ENCODE peak calls at places on chromosomes 12 and 14, in eight cellular contexts. L, Y, O, P, V, M, J and Z are unnamed samples.

GRCh38 chr14:97266653-97267052 is 469.5 kb downstream of the VRK1 start:
- DNase-seq in M (no peak), J (peak), L (no peak), Y (peak), O (no peak), P (no peak), V (peak), Z (no peak)

GRCh38 chr12:5317556-5317955 is 114.4 kb upstream of the NTF3 start:
- DNase-seq in Y (no peak), L (no peak), J (peak), O (no peak), M (no peak), V (no peak), P (no peak), Z (no peak)

GRCh38 chr14:63318835-63319234 is at the start of gene GPHB5:
- DNase-seq in Y (no peak), J (no peak), M (no peak), P (no peak), L (no peak), O (no peak), V (no peak), Z (no peak)

GRCh38 chr12:52139579-52140062 is 52.2 kb downstream of the KRT80 start:
- DNase-seq in J (no peak), V (no peak), Y (no peak), O (no peak), P (no peak), L (peak), M (peak), Z (peak)

GRCh38 chr14:33551963-33552362 is 398.9 kb downstream of the EGLN3 start:
- DNase-seq in O (no peak), J (no peak), L (no peak), P (no peak), M (no peak), V (no peak), Y (no peak), Z (no peak)

GRCh38 chr14:50388256-50388931 is 8.3 kb downstream of the CDKL1 start:
- DNase-seq in M (no peak), L (peak), P (no peak), V (no peak), O (no peak), Y (no peak), J (no peak), Z (no peak)

GRCh38 chr14:75147423-75148071 is 20.7 kb upstream of the NEK9 start:
- DNase-seq in P (peak), J (peak), O (no peak), Y (peak), L (peak), M (peak), V (no peak), Z (peak)

GRCh38 chr14:22820731-22821130 is 5.5 kb upstream of the SLC7A7 start:
- DNase-seq in P (no peak), J (peak), Y (peak), V (no peak), L (no peak), O (no peak), M (no peak), Z (peak)

GRCh38 chr12:122882908-122883563 is 12.9 kb downstream of the VPS37B start:
- DNase-seq in V (no peak), M (no peak), O (no peak), Y (no peak), J (no peak), L (no peak), P (no peak), Z (no peak)

GRCh38 chr12:3335078-3335487 is 155.9 kb upstream of the PRMT8 start:
- DNase-seq in V (no peak), L (no peak), J (no peak), O (no peak), P (no peak), Y (no peak), M (no peak), Z (no peak)

GRCh38 chr14:76465651-76466050 is 89.7 kb downstream of the ESRRB start:
- DNase-seq in V (no peak), P (no peak), Y (no peak), J (no peak), L (no peak), O (no peak), M (no peak), Z (no peak)

GRCh38 chr14:19851365-19851764 is 23.6 kb upstream of the OR4K2 start:
- DNase-seq in V (no peak), L (no peak), Y (no peak), O (no peak), J (no peak), P (no peak), M (peak), Z (no peak)

GRCh38 chr14:98138666-98139065 is 1133.3 kb downstream of the BCL11B start:
- DNase-seq in L (peak), M (peak), J (peak), Y (no peak), V (no peak), O (peak), P (peak), Z (no peak)

GRCh38 chr14:71959055-71959454 is 26.8 kb downstream of the RGS6 start:
- DNase-seq in Y (no peak), P (no peak), L (no peak), J (no peak), V (no peak), O (peak), M (no peak), Z (no peak)

GRCh38 chr12:3520711-3521110 is 29.7 kb downstream of the PRMT8 start:
- DNase-seq in V (no peak), P (no peak), M (no peak), Y (no peak), J (no peak), L (no peak), O (peak), Z (no peak)

GRCh38 chr12:5026342-5026938 is 17.2 kb upstream of the KCNA5 start:
- DNase-seq in V (peak), Y (no peak), O (no peak), J (peak), P (no peak), M (no peak), L (no peak), Z (no peak)

GRCh38 chr12:100576311-100577036 is 3.0 kb downstream of the GAS2L3 start:
- DNase-seq in Y (peak), P (no peak), M (peak), L (peak), J (peak), O (no peak), V (no peak), Z (peak)

GRCh38 chr14:64510825-64511679 is 6.5 kb downstream of the ZBTB1 start:
- DNase-seq in O (no peak), J (peak), P (peak), V (no peak), Y (peak), M (peak), L (peak), Z (peak)

GRCh38 chr12:119802472-119802871 is 74.6 kb downstream of the CIT start:
- DNase-seq in V (peak), J (peak), L (no peak), Y (peak), P (no peak), O (no peak), M (no peak), Z (peak)

GRCh38 chr14:93458234-93458633 is 27.5 kb downstream of the UNC79 start:
- DNase-seq in L (no peak), M (no peak), O (no peak), V (no peak), J (no peak), Y (no peak), P (no peak), Z (no peak)

DNA sequence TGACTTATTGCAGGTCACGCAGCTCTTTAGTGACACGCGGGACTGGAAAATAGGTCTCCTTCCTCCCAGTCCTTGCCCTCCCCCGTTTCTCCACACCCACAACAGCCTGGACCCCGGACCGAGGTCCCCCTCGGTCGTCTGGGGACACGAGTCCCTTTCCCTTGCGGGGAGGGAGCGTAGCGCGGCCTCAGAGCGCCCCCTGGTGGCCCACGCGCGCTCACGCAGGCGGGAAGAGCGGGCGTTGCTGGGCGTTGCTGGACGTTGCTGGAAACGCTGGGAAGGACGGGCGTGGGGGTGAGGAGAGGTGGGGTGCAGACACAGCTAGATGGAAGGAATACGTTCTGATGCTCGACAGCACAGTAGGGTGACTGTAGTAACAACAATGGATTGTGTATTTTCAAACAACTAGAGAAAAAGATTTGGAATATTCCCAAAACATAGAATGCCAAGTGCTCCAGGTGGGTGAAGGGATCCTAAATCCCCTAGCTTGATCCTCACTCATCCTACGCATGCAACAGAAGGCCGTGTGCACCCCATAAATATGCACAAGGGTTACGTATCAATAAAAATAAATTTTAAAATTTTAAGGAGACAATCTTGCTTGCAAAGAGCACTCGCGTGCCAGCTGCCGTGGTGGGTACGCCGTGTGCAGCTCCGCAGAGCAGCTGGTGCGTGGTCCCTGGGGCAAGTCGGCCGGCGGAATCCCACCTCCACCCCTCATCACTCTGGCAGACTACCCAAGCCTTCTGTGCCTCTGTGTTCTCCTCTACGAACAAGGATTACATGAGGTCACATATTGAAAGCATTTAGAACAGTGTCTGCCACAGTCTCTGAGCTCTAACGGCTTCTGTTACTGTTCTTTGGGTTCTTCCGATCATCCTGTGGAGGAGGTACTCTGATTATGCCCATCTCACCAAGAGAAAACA is 87.4 kb downstream of the B4GALNT3 start:
- DNase-seq in O (no peak), M (peak), P (peak), J (peak), Y (peak), L (peak), V (no peak), Z (peak)
- H3K4me3 ChIP-seq in O (no peak), M (no peak), P (no peak), J (no peak), Y (no peak), L (no peak), V (no peak), Z (peak)

GRCh38 chr12:88035271-88035906 is 6.2 kb upstream of the C12orf50 start:
- DNase-seq in O (peak), V (peak), J (peak), Y (peak), M (peak), L (peak), P (peak), Z (peak)
- TF ChIP-seq CTCF in O (no peak), V (no peak), J (no peak), Y (no peak), M (no peak), L (no peak), P (no peak), Z (no peak)

DNA sequence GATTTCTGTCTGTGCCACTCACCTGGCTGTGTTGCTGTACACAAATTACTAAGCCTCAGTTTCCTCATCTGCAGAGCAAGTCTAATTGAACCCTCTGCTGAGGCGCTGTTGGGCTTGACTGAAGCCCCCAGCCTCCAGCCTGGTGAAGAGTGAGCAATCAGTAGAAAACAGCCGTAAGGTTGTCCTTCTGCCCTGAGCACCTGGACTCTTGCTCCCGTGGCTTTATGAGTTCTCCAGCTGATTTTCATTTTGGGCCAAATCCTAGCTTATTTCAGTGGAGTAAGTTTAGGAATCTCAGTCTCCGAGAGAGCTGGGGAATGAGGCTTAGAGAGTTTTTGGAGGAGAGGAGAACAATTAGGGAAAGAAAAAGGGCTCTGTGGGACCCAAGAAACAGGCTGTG is 133.9 kb upstream of the EVL start:
- DNase-seq in O (no peak), L (no peak), V (no peak), J (no peak), Y (no peak), P (no peak), M (no peak), Z (no peak)
- H3K4me3 ChIP-seq in O (no peak), L (no peak), V (no peak), J (no peak), Y (no peak), P (no peak), M (no peak), Z (no peak)

GRCh38 chr12:132284071-132284492 is 45.3 kb downstream of the GALNT9 start:
- DNase-seq in V (no peak), Y (peak), P (no peak), L (no peak), M (peak), J (peak), O (no peak), Z (peak)
- TF ChIP-seq CTCF in V (peak), Y (peak), P (no peak), L (no peak), M (peak), J (peak), O (peak), Z (peak)

GRCh38 chr12:71994715-71995114 is 56.1 kb downstream of the TPH2 start:
- DNase-seq in P (no peak), L (no peak), V (no peak), J (no peak), M (no peak), O (no peak), Y (no peak), Z (no peak)
- H3K4me3 ChIP-seq in P (no peak), L (no peak), V (no peak), J (no peak), M (no peak), O (no peak), Y (no peak), Z (no peak)

GRCh38 chr12:71640316-71640715 is 23.3 kb downstream of the ZFC3H1 start:
- DNase-seq in O (no peak), L (no peak), V (no peak), P (no peak), M (no peak), J (no peak), Y (no peak), Z (no peak)

GRCh38 chr12:71641390-71641789 is 22.3 kb downstream of the ZFC3H1 start:
- DNase-seq in P (no peak), V (no peak), Y (peak), M (no peak), J (no peak), L (no peak), O (no peak), Z (no peak)

GRCh38 chr12:71636704-71637115 is 26.9 kb downstream of the ZFC3H1 start:
- DNase-seq in M (peak), J (peak), L (peak), P (no peak), V (peak), O (peak), Y (peak), Z (peak)

GRCh38 chr12:71638499-71638898 is 25.1 kb downstream of the ZFC3H1 start:
- DNase-seq in M (no peak), J (no peak), Y (no peak), P (no peak), O (no peak), V (no peak), L (no peak), Z (no peak)

GRCh38 chr12:71639341-71639760 is 24.3 kb downstream of the ZFC3H1 start:
- DNase-seq in J (no peak), Y (no peak), L (no peak), O (no peak), V (no peak), M (peak), P (no peak), Z (no peak)
- TF ChIP-seq CTCF in J (no peak), Y (peak), L (no peak), O (no peak), V (peak), M (peak), P (no peak), Z (no peak)

GRCh38 chr14:89422952-89423345 is 5.9 kb upstream of the FOXN3 start:
- DNase-seq in J (no peak), L (no peak), O (no peak), V (no peak), Y (no peak), M (no peak), P (no peak), Z (no peak)

GRCh38 chr14:89419973-89420482 is 3.0 kb upstream of the FOXN3 start:
- DNase-seq in O (no peak), V (no peak), M (no peak), J (no peak), Y (no peak), P (no peak), L (no peak), Z (no peak)

GRCh38 chr14:89424241-89424640 is 7.2 kb upstream of the FOXN3 start:
- DNase-seq in J (no peak), O (no peak), P (no peak), M (no peak), L (no peak), Y (no peak), V (no peak), Z (no peak)

GRCh38 chr14:89420502-89420901 is 3.5 kb upstream of the FOXN3 start:
- DNase-seq in P (no peak), O (no peak), L (peak), M (no peak), Y (no peak), J (no peak), V (no peak), Z (no peak)

GRCh38 chr14:89422181-89422951 is 5.3 kb upstream of the FOXN3 start:
- DNase-seq in M (no peak), Y (no peak), O (peak), J (no peak), L (peak), V (no peak), P (no peak), Z (no peak)
- H3K4me3 ChIP-seq in M (no peak), Y (no peak), O (no peak), J (no peak), L (no peak), V (no peak), P (no peak), Z (no peak)

GRCh38 chr12:102995372-102995771 is 37.9 kb downstream of the ASCL1 start:
- DNase-seq in Y (no peak), P (no peak), L (no peak), O (no peak), M (no peak), J (no peak), V (no peak), Z (no peak)

GRCh38 chr12:102993537-102993936 is 36.1 kb downstream of the ASCL1 start:
- DNase-seq in P (no peak), V (no peak), L (no peak), M (no peak), Y (no peak), O (no peak), J (no peak), Z (no peak)

GRCh38 chr12:102992720-102993119 is 35.2 kb downstream of the ASCL1 start:
- DNase-seq in P (no peak), M (no peak), J (no peak), V (no peak), O (no peak), Y (no peak), L (no peak), Z (no peak)

GRCh38 chr12:102990419-102990818 is 32.9 kb downstream of the ASCL1 start:
- DNase-seq in O (no peak), L (no peak), P (no peak), V (no peak), Y (no peak), M (no peak), J (no peak), Z (no peak)

GRCh38 chr12:102992297-102992696 is 34.8 kb downstream of the ASCL1 start:
- DNase-seq in O (peak), P (no peak), Y (no peak), M (no peak), V (no peak), J (no peak), L (no peak), Z (no peak)
- TF ChIP-seq CTCF in O (no peak), P (no peak), Y (no peak), M (no peak), V (no peak), J (no peak), L (no peak), Z (no peak)

GRCh38 chr12:110705309-110705708 is 16.4 kb upstream of the HVCN1 start:
- DNase-seq in Y (no peak), J (no peak), O (no peak), P (no peak), L (no peak), M (no peak), V (no peak), Z (no peak)
- H3K4me3 ChIP-seq in Y (no peak), J (no peak), O (no peak), P (no peak), L (no peak), M (no peak), V (no peak), Z (no peak)

GRCh38 chr12:8080131-8080530 is 1.9 kb upstream of the NECAP1 start:
- DNase-seq in J (no peak), L (no peak), O (no peak), M (peak), P (no peak), Y (no peak), V (no peak), Z (no peak)

GRCh38 chr12:8076357-8076756 is 5.7 kb upstream of the NECAP1 start:
- DNase-seq in Y (no peak), P (no peak), M (no peak), J (no peak), L (no peak), V (no peak), O (no peak), Z (no peak)

GRCh38 chr12:8077207-8077606 is 4.9 kb upstream of the NECAP1 start:
- DNase-seq in V (no peak), Y (no peak), J (peak), M (peak), P (no peak), L (no peak), O (no peak), Z (peak)

GRCh38 chr12:8078916-8079315 is 3.2 kb upstream of the NECAP1 start:
- DNase-seq in L (no peak), P (no peak), M (no peak), J (no peak), V (no peak), O (no peak), Y (no peak), Z (no peak)

GRCh38 chr12:8078400-8078799 is 3.7 kb upstream of the NECAP1 start:
- DNase-seq in O (peak), M (peak), Y (peak), J (peak), P (no peak), L (no peak), V (peak), Z (peak)
- TF ChIP-seq CTCF in O (peak), M (peak), Y (peak), J (peak), P (no peak), L (no peak), V (peak), Z (peak)